ENCODE peak calls at places on chromosomes 2 and 18, in four cellular contexts. C is A549, B is K562, J is OCI-LY7. I is an unnamed sample.

GRCh38 chr18:3466051-3466450 is 16.1 kb downstream of the TGIF1 start:
- DNase-seq in J (no peak), B (peak), C (no peak), I (no peak)

GRCh38 chr2:39487398-39488250 is 50.5 kb upstream of the MAP4K3 start:
- DNase-seq in B (no peak), J (no peak), C (no peak), I (no peak)

GRCh38 chr2:220353897-220354296 is 726.5 kb downstream of the SLC4A3 start:
- DNase-seq in B (no peak), C (no peak), J (no peak), I (no peak)

GRCh38 chr2:40751981-40752380 is 300.1 kb upstream of the SLC8A1 start:
- DNase-seq in J (no peak), C (no peak), B (no peak), I (no peak)

GRCh38 chr2:9686061-9686460 is 55.3 kb upstream of the YWHAQ start:
- DNase-seq in B (peak), C (no peak), J (no peak), I (peak)

GRCh38 chr18:46917808-46918600 is 602 bp downstream of the KATNAL2 start:
- DNase-seq in J (peak), B (peak), C (no peak), I (peak)

GRCh38 chr18:46942646-46943045 is 25.2 kb downstream of the KATNAL2 start:
- DNase-seq in C (no peak), B (no peak), J (no peak), I (no peak)

GRCh38 chr2:159712929-159713575 is 746 bp downstream of the MARCHF7 start:
- DNase-seq in B (no peak), C (peak), J (peak), I (peak)

GRCh38 chr2:216539120-216539519 is 40.5 kb downstream of the RPL37A start:
- DNase-seq in B (no peak), C (no peak), J (no peak), I (no peak)

GRCh38 chr2:12657560-12657959 is 59.2 kb upstream of the TRIB2 start:
- DNase-seq in C (no peak), J (no peak), B (no peak), I (no peak)

GRCh38 chr2:54081574-54081973 is 33.8 kb upstream of the ACYP2 start:
- DNase-seq in C (no peak), J (no peak), B (peak), I (no peak)

GRCh38 chr2:74481961-74482800 is 617 bp downstream of the CCDC142 start:
- DNase-seq in J (peak), C (no peak), B (peak), I (peak)

GRCh38 chr2:36379710-36380448 is 24.3 kb downstream of the CRIM1 start:
- DNase-seq in C (no peak), B (no peak), J (no peak), I (no peak)

GRCh38 chr2:227398684-227399398 is 11.1 kb upstream of the SCYGR1 start:
- DNase-seq in B (no peak), J (no peak), C (no peak), I (no peak)

GRCh38 chr2:73890301-73891092 is 2.3 kb upstream of the ACTG2 start:
- DNase-seq in C (no peak), B (no peak), J (no peak), I (no peak)

GRCh38 chr2:191167766-191168165 is 17.0 kb upstream of the STAT4 start:
- DNase-seq in C (no peak), J (no peak), B (no peak), I (no peak)

GRCh38 chr2:8094571-8094970 is 587.3 kb upstream of the ID2 start:
- DNase-seq in C (no peak), B (no peak), J (no peak), I (no peak)

GRCh38 chr2:20223345-20224190 is 1.4 kb downstream of the SDC1 start:
- DNase-seq in C (peak), B (no peak), J (no peak), I (peak)

GRCh38 chr2:105712166-105712915 is 32.4 kb upstream of the NCK2 start:
- DNase-seq in C (no peak), B (no peak), J (no peak), I (no peak)

GRCh38 chr2:234963785-234964615 is 12.2 kb downstream of the SH3BP4 start:
- DNase-seq in B (no peak), C (no peak), J (no peak), I (no peak)

GRCh38 chr2:60339286-60339685 is 214.2 kb downstream of the BCL11A start:
- DNase-seq in C (no peak), B (no peak), J (no peak), I (no peak)

GRCh38 chr2:42903821-42904575 is 111.6 kb upstream of the HAAO start:
- DNase-seq in C (no peak), J (no peak), B (no peak), I (no peak)

GRCh38 chr2:144256996-144257707 is 262.8 kb downstream of the ZEB2 start:
- DNase-seq in B (no peak), J (no peak), C (no peak), I (no peak)

GRCh38 chr2:30040147-30040546 is 106.7 kb upstream of the YPEL5 start:
- DNase-seq in C (no peak), B (no peak), J (no peak), I (no peak)

DNA sequence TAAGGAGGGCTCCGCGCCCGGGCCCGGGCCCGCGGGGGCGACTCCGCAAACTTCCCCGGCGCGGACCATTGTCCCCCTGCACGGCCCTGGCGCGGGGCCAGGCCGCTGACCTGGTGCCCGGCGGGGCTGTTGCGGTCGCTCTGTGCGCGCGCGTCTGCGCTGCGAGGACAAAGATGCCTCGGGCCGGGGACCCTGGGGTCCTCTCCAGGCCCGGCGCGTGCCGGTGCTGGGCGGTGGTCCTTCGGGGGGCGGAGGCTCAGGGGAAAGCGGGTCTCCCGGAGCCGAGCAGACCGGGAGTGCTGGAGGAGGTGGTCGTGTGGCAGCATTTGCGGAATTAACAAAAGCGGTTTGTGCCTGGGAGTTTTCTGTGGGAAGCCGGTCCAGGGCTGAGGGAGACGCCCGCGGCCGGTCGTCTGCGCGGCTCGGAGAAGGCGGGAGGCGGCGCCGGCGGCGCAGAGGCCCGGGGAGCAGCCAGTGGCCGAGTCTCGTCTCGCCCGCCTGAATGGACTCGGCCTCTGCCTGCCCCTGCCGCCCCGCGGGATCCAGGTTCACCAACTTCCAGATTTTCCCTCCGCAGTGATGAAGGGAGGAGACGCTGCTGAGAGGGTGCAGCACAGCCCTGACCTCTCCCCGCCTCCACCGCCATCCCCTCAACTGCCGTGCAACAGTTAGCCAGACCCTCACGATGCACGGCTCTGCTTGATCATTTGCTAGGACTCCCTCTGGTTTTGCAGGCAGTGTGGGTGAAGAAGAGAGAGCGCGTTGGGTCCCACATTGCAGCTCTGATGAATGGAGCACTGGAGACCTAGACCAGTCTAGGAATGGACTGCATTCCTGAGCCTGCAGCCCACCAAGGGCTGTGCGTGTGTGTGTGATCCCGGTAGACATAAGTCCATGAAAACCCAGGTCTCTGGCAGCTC is 705 bp downstream of the EFR3B start:
- DNase-seq in C (peak), J (no peak), B (peak), I (peak)
- H3K27ac ChIP-seq in C (peak), J (no peak), B (no peak), I (no peak)

GRCh38 chr18:36583155-36583745 is 245.6 kb downstream of the TPGS2 start:
- DNase-seq in J (no peak), B (no peak), C (no peak), I (no peak)

GRCh38 chr18:36580874-36581750 is 247.7 kb downstream of the TPGS2 start:
- DNase-seq in J (no peak), B (no peak), C (no peak), I (no peak)

GRCh38 chr18:36578871-36579270 is 249.9 kb downstream of the TPGS2 start:
- DNase-seq in J (no peak), C (no peak), B (no peak), I (no peak)

GRCh38 chr18:36579311-36579710 is 249.5 kb downstream of the TPGS2 start:
- DNase-seq in B (no peak), C (no peak), J (no peak), I (no peak)

GRCh38 chr18:36580266-36580665 is 248.5 kb downstream of the TPGS2 start:
- DNase-seq in B (no peak), J (no peak), C (no peak), I (no peak)
- H3K4me2 ChIP-seq in B (no peak), J (no peak), C (no peak), I (no peak)

GRCh38 chr18:44771572-44771956 is 90.9 kb downstream of the SETBP1 start:
- DNase-seq in C (no peak), J (no peak), B (no peak), I (no peak)
- H3K27ac ChIP-seq in C (peak), J (no peak), B (no peak), I (no peak)

GRCh38 chr2:112812318-112813042 is 24.1 kb downstream of the IL1B start:
- DNase-seq in C (no peak), B (peak), J (no peak), I (no peak)

GRCh38 chr2:112813043-112813966 is 23.3 kb downstream of the IL1B start:
- DNase-seq in C (no peak), B (peak), J (no peak), I (no peak)

GRCh38 chr2:112817082-112817481 is 19.5 kb downstream of the IL1B start:
- DNase-seq in J (no peak), C (no peak), B (no peak), I (no peak)

GRCh38 chr2:112811841-112812306 is 24.7 kb downstream of the IL1B start:
- DNase-seq in J (no peak), B (no peak), C (no peak), I (no peak)

DNA sequence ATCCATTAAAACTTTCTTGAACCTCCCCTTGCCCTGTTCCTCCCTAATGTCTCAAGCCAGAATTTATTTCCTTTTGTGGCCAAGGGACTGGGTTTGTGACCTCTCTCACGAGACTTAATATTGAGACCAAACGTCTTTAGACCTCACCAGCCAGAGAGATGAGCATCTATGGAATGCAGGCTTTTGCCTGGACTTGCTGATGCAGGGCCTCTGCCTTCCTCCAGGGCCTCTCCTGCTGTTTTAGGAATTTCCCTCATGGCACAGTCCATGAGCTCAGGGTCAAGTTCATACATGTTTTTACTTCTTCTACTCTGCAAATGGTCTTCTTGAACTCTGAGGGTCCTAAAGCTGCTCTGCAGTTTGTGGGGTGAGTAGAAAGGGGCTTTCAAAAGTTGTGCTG is 22.3 kb downstream of the IL1B start:
- DNase-seq in C (no peak), B (no peak), J (no peak), I (no peak)
- H3K4me2 ChIP-seq in C (no peak), B (peak), J (no peak), I (no peak)

GRCh38 chr2:127098711-127099110 is 8.2 kb downstream of the BIN1 start:
- DNase-seq in J (no peak), B (no peak), C (no peak), I (no peak)

GRCh38 chr2:127096280-127096679 is 10.7 kb downstream of the BIN1 start:
- DNase-seq in J (no peak), C (no peak), B (no peak), I (no peak)

GRCh38 chr2:127097471-127097765 is 9.5 kb downstream of the BIN1 start:
- DNase-seq in C (no peak), J (no peak), B (no peak), I (no peak)

GRCh38 chr2:127096718-127097470 is 10.1 kb downstream of the BIN1 start:
- DNase-seq in C (no peak), B (no peak), J (no peak), I (no peak)

DNA sequence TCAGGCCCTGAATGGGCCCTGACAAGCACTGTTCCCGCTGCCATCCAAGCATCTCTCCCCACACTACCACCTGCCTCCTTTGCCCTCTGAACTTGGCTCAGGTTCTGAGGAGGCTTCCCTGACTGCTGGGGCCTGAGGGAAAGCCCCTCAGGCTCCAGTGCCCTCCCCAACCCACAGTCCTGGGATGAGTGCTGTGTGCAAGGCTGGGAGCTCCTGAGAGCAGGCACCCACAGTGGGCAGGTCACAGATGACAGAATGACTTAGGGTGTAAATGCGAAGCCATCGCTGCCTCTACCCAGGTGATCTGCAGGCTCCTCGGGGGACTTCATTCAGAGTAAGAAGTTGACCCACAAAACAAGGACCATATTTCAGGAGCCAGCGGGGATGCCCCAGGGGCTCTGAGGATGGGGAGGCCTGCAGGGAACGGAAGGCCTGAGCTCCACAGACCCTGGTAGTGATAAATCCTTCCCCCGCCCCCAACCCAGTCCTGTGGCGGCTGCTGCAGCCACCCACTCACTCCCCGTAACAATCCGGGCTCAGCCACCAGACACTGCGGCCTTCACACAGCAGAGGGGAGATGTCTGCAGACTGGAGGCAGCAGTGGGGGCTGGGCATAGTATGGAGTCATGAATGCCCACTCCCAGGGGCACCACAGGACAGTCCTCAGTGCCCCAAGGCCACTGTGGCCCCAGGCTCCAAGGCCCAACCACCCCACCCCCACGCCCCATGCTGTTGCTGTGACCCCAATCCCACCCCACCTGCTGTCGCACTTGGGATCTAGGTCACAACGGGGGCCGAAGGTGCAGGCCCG is 8.9 kb downstream of the BIN1 start:
- DNase-seq in C (no peak), J (no peak), B (no peak), I (no peak)
- H3K27ac ChIP-seq in C (peak), J (no peak), B (no peak), I (no peak)

GRCh38 chr2:177902395-177903160 is 170.0 kb downstream of the PDE11A start:
- DNase-seq in B (no peak), C (no peak), J (no peak), I (no peak)

GRCh38 chr2:177908824-177909223 is 163.8 kb downstream of the PDE11A start:
- DNase-seq in C (no peak), J (no peak), B (no peak), I (no peak)

GRCh38 chr2:177908182-177908581 is 164.4 kb downstream of the PDE11A start:
- DNase-seq in C (no peak), J (no peak), B (peak), I (no peak)

GRCh38 chr2:177906041-177906718 is 166.4 kb downstream of the PDE11A start:
- DNase-seq in B (peak), J (peak), C (peak), I (peak)

GRCh38 chr2:177905640-177906039 is 166.9 kb downstream of the PDE11A start:
- DNase-seq in B (no peak), C (no peak), J (no peak), I (no peak)
- H3K4me2 ChIP-seq in B (peak), C (peak), J (no peak), I (no peak)

DNA sequence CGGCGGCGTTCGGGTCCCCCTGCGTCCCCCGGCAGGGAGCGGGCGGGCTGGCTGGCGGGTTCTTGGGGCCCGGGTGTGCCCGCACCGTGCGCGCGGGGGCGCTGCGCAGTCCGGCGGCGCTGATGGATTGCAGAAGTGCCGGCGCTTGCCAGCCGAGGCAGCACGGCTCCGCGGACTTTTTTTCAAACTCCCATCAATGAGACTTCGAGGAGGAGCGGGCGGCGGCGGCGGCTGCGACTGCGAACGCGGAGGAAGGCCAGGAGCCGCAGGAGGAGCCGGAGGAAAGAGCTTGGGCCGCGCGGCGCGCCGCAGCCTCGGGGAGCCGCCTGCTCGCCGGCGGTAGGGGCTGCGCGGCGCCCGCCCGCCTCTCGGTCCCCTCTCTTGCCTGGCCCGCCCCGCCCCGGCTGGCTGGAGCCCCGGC is at the start of gene GLI2:
- DNase-seq in C (peak), J (no peak), B (peak), I (no peak)
- H3K27ac ChIP-seq in C (peak), J (no peak), B (no peak), I (no peak)

GRCh38 chr2:164190700-164191099 is 430.6 kb downstream of the GRB14 start:
- DNase-seq in C (no peak), J (no peak), B (no peak), I (no peak)
- H3K4me2 ChIP-seq in C (no peak), J (no peak), B (no peak), I (no peak)

DNA sequence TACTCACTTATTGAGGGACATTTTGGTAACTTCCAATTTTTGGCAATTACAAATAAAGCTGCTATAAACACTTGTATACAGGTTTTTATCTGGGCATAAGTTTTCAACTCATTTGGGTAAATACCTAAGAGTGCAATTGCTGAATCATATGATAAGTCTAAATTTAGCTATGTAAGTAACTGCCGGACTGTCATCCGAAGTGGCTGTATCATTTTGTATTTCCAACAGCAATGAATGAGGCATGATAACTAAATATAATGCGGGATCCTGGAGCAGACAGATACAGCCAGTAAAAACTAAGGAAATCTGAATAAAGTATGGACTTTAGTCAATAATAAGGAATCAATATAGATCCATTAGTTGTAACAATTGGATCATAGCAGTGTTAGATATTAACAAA is 156.5 kb upstream of the RMP24 start:
- DNase-seq in C (no peak), J (no peak), B (no peak), I (no peak)
- H3K27ac ChIP-seq in C (no peak), J (no peak), B (no peak), I (no peak)

GRCh38 chr2:28564346-28564745 is 68.5 kb downstream of the PLB1 start:
- DNase-seq in C (no peak), J (no peak), B (no peak), I (no peak)
- H3K4me2 ChIP-seq in C (no peak), J (no peak), B (no peak), I (no peak)

I was measured in Karpas-422.